ENCODE peak calls at places on chromosome 9, in seven cellular contexts. F is DMS53, T is NCI-H345, R is T-helper 2 cell, Y is foreskin keratinocyte, Z is adrenal gland, P is substantia nigra. U is an unnamed sample.

GRCh38 chr9:122100756-122101155 is 7.6 kb upstream of the TTLL11 start:
- DNase-seq in F (no peak), T (no peak), R (no peak), Y (no peak), Z (no peak), P (no peak), U (no peak)

GRCh38 chr9:75121914-75122558 is 33.7 kb downstream of the OSTF1 start:
- DNase-seq in F (no peak), T (no peak), R (peak; percentile 9), Y (no peak), Z (no peak), P (no peak), U (no peak)

GRCh38 chr9:4349841-4350418 is 50.1 kb upstream of the GLIS3 start:
- DNase-seq in F (no peak), T (no peak), R (no peak), Y (no peak), Z (no peak), P (no peak), U (no peak)

GRCh38 chr9:136538599-136539426 is 7.0 kb downstream of the NOTCH1 start:
- DNase-seq in F (no peak), T (no peak), R (peak; percentile 72), Y (peak; percentile 30), Z (no peak), P (no peak), U (no peak)

GRCh38 chr9:80020056-80020455 is 448.3 kb downstream of the TLE4 start:
- DNase-seq in F (no peak), T (no peak), R (no peak), Y (no peak), Z (no peak), P (no peak), U (no peak)

GRCh38 chr9:93575706-93576295 is 583 bp upstream of the PHF2 start:
- DNase-seq in F (peak; percentile 48), T (no peak), R (peak; percentile 44), Y (no peak), Z (peak; percentile 49), P (no peak), U (no peak)

GRCh38 chr9:83219154-83219923 is 156.4 kb upstream of the RASEF start:
- DNase-seq in F (peak; percentile 88), T (peak; percentile 48), R (no peak), Y (peak; percentile 34), Z (peak; percentile 88), P (peak; percentile 25), U (peak; percentile 66)

GRCh38 chr9:33465596-33466564 is 7.8 kb downstream of the NOL6 start:
- DNase-seq in F (no peak), T (no peak), R (no peak), Y (no peak), Z (no peak), P (no peak), U (no peak)

GRCh38 chr9:76884823-76885222 is 21.1 kb downstream of the PRUNE2 start:
- DNase-seq in F (no peak), T (no peak), R (no peak), Y (no peak), Z (no peak), P (no peak), U (no peak)

GRCh38 chr9:24413651-24414050 is 132.0 kb downstream of the IZUMO3 start:
- DNase-seq in F (no peak), T (no peak), R (no peak), Y (peak; percentile 33), Z (no peak), P (no peak), U (no peak)

GRCh38 chr9:3848445-3849114 is 322.8 kb upstream of the RFX3 start:
- DNase-seq in F (peak; percentile 6), T (no peak), R (no peak), Y (peak; percentile 70), Z (no peak), P (no peak), U (no peak)

GRCh38 chr9:17065062-17065461 is 69.8 kb upstream of the CNTLN start:
- DNase-seq in F (peak; percentile 64), T (peak; percentile 11), R (no peak), Y (no peak), Z (no peak), P (no peak), U (no peak)

GRCh38 chr9:114246558-114246957 is 76.3 kb upstream of the ORM1 start:
- DNase-seq in F (no peak), T (no peak), R (no peak), Y (no peak), Z (no peak), P (no peak), U (no peak)

GRCh38 chr9:91246842-91247241 is 114.9 kb downstream of the AUH start:
- DNase-seq in F (no peak), T (no peak), R (no peak), Y (no peak), Z (no peak), P (no peak), U (peak; percentile 9)

GRCh38 chr9:93683331-93684134 is 107.1 kb downstream of the PHF2 start:
- DNase-seq in F (no peak), T (no peak), R (no peak), Y (no peak), Z (no peak), P (no peak), U (no peak)

GRCh38 chr9:119375892-119376291 is 6.7 kb upstream of the BRINP1 start:
- DNase-seq in F (peak; percentile 90), T (peak; percentile 28), R (no peak), Y (peak; percentile 30), Z (peak; percentile 25), P (no peak), U (no peak)

GRCh38 chr9:77707696-77708095 is 59.6 kb upstream of the GNA14 start:
- DNase-seq in F (no peak), T (no peak), R (no peak), Y (peak; percentile 96), Z (peak; percentile 44), P (no peak), U (no peak)

GRCh38 chr9:109923826-109924225 is 143.8 kb downstream of the PALM2AKAP2 start:
- DNase-seq in F (no peak), T (no peak), R (no peak), Y (no peak), Z (no peak), P (no peak), U (no peak)

GRCh38 chr9:4796988-4797956 is 4.5 kb downstream of the RCL1 start:
- DNase-seq in F (peak; percentile 37), T (peak; percentile 43), R (no peak), Y (no peak), Z (peak; percentile 40), P (no peak), U (no peak)

GRCh38 chr9:131677051-131677444 is 62.8 kb downstream of the RAPGEF1 start:
- DNase-seq in F (no peak), T (no peak), R (no peak), Y (no peak), Z (no peak), P (no peak), U (no peak)